ENCODE peak calls at places on chromosomes 2 and 18, in seven cellular contexts. Z is choroid plexus epithelial cell; O is foreskin fibroblast; I is stimulated activated CD4-positive, alpha-beta T cell treated with anti-CD3 and anti-CD28 coated beads, TNF-alpha, amount 100 ng/mL, for 48 hours; A is coronary artery; S is NCI-H2171 treated with DMSO at 0.1 percent for 48 hours; R is adipocyte. F is an unnamed sample.

GRCh38 chr2:33084433-33084832 is 137.7 kb downstream of the LTBP1 start:
- DNase-seq in O (no peak), I (no peak), Z (no peak), S (no peak), A (no peak), R (no peak), F (no peak)

GRCh38 chr2:142190805-142191204 is 60.0 kb upstream of the LRP1B start:
- DNase-seq in Z (peak), R (peak), O (peak), S (no peak), A (no peak), I (no peak), F (peak)

GRCh38 chr2:44785433-44785832 is 156.1 kb upstream of the SIX3 start:
- DNase-seq in A (no peak), O (no peak), S (no peak), R (no peak), I (no peak), Z (no peak), F (no peak)

GRCh38 chr2:75153221-75153620 is 46.1 kb downstream of the TACR1 start:
- DNase-seq in A (no peak), Z (no peak), O (no peak), S (no peak), R (no peak), I (no peak), F (no peak)

GRCh38 chr2:156021326-156022040 is 311.0 kb downstream of the NR4A2 start:
- DNase-seq in A (no peak), I (no peak), R (peak), O (no peak), S (peak), Z (peak), F (no peak)

GRCh38 chr18:58576641-58577251 is 52.1 kb downstream of the ALPK2 start:
- DNase-seq in Z (peak), R (peak), S (peak), O (no peak), I (no peak), A (no peak), F (peak)

GRCh38 chr2:151334082-151334815 is 23.1 kb upstream of the TNFAIP6 start:
- DNase-seq in Z (peak), R (peak), A (no peak), I (no peak), S (no peak), O (peak), F (peak)

GRCh38 chr2:60535392-60536312 is 17.8 kb downstream of the BCL11A start:
- DNase-seq in O (no peak), A (no peak), S (no peak), I (no peak), R (no peak), Z (no peak), F (no peak)

GRCh38 chr2:13002536-13002935 is 285.8 kb downstream of the TRIB2 start:
- DNase-seq in R (no peak), O (no peak), Z (no peak), I (no peak), S (no peak), A (no peak), F (no peak)

GRCh38 chr18:77530732-77531131 is 281.1 kb downstream of the GALR1 start:
- DNase-seq in A (no peak), R (no peak), S (no peak), Z (no peak), O (no peak), I (no peak), F (no peak)

GRCh38 chr18:34978953-34979608 is 62.1 kb upstream of the MAPRE2 start:
- DNase-seq in O (peak), A (peak), Z (peak), R (peak), I (peak), S (peak), F (peak)

GRCh38 chr2:190679813-190680591 is 31.1 kb downstream of the NAB1 start:
- DNase-seq in I (peak), S (peak), A (no peak), O (peak), Z (peak), R (no peak), F (peak)

GRCh38 chr2:58515827-58516574 is 274.9 kb upstream of the FANCL start:
- DNase-seq in R (no peak), Z (no peak), S (no peak), I (no peak), O (no peak), A (no peak), F (no peak)

GRCh38 chr2:65980531-65980930 is 454.4 kb upstream of the MEIS1 start:
- DNase-seq in R (no peak), Z (no peak), A (no peak), I (no peak), S (no peak), O (no peak), F (no peak)

GRCh38 chr18:57942090-57942489 is 101.9 kb upstream of the NEDD4L start:
- DNase-seq in R (no peak), S (no peak), I (no peak), Z (no peak), A (no peak), O (no peak), F (no peak)

GRCh38 chr2:181810823-181811695 is 80.5 kb upstream of the ITPRID2 start:
- DNase-seq in A (no peak), I (no peak), R (peak), O (peak), Z (peak), S (no peak), F (peak)

F was measured in fibroblast of villous mesenchyme.